ENCODE peak calls at places on chromosomes 2 and 18, in four cellular contexts. H, Z, J and L are unnamed samples.

GRCh38 chr2:122804494-122804893 is 1049.0 kb downstream of the TSN start:
- DNase-seq in J (no peak), Z (no peak), H (no peak), L (no peak)

GRCh38 chr2:157838442-157839161 is 37.5 kb downstream of the ACVR1 start:
- DNase-seq in Z (no peak), J (no peak), H (peak), L (peak)

GRCh38 chr2:71748227-71748626 is 294.9 kb downstream of the DYSF start:
- DNase-seq in J (peak), Z (no peak), H (no peak), L (peak)

GRCh38 chr2:55364189-55365055 is 55.2 kb downstream of the CCDC88A start:
- DNase-seq in H (no peak), J (peak), Z (no peak), L (peak)

GRCh38 chr2:171167352-171167997 is 6.8 kb upstream of the TLK1 start:
- DNase-seq in Z (no peak), H (no peak), J (no peak), L (no peak)

GRCh38 chr18:74370163-74370562 is 54.5 kb downstream of the C18orf63 start:
- DNase-seq in J (no peak), H (peak), Z (no peak), L (peak)

GRCh38 chr2:21165350-21165749 is 41.6 kb downstream of the TDRD15 start:
- DNase-seq in J (no peak), Z (no peak), H (no peak), L (no peak)

GRCh38 chr2:152407204-152407721 is 72.3 kb downstream of the FMNL2 start:
- DNase-seq in J (no peak), Z (no peak), H (peak), L (peak)

GRCh38 chr2:3097804-3098203 is 279.8 kb downstream of the EIPR1 start:
- DNase-seq in H (no peak), J (no peak), Z (no peak), L (no peak)

GRCh38 chr2:57878573-57878910 is 168.1 kb upstream of the VRK2 start:
- DNase-seq in H (no peak), Z (no peak), J (no peak), L (no peak)

GRCh38 chr18:79859314-79859713 is 61.6 kb downstream of the KCNG2 start:
- DNase-seq in J (no peak), H (no peak), Z (no peak), L (no peak)

GRCh38 chr2:238155051-238155760 is 3.6 kb upstream of the ERFE start:
- DNase-seq in Z (no peak), H (no peak), J (peak), L (peak)

GRCh38 chr2:176157499-176158305 is 595 bp downstream of the HOXD3 start:
- DNase-seq in Z (no peak), J (no peak), H (no peak), L (peak)

GRCh38 chr18:33051397-33051796 is 278.6 kb upstream of the KLHL14 start:
- DNase-seq in Z (no peak), J (no peak), H (peak), L (peak)

GRCh38 chr2:12005886-12006681 is 259.7 kb downstream of the LPIN1 start:
- DNase-seq in J (peak), Z (no peak), H (peak), L (peak)

GRCh38 chr18:57435851-57436192 is 648 bp downstream of the ONECUT2 start:
- DNase-seq in J (no peak), H (no peak), Z (no peak), L (no peak)

GRCh38 chr18:46433121-46433826 is 223.7 kb downstream of the LOXHD1 start:
- DNase-seq in J (no peak), H (no peak), Z (no peak), L (no peak)

GRCh38 chr2:111246620-111247061 is 125.9 kb downstream of the BCL2L11 start:
- DNase-seq in H (no peak), J (no peak), Z (no peak), L (peak)

GRCh38 chr18:65938592-65939372 is 188.0 kb downstream of the CDH7 start:
- DNase-seq in H (peak), Z (no peak), J (no peak), L (peak)

GRCh38 chr18:46211816-46212215 is 107.6 kb downstream of the HAUS1 start:
- DNase-seq in Z (no peak), H (no peak), J (no peak), L (no peak)

GRCh38 chr2:122307772-122308171 is 552.3 kb downstream of the TSN start:
- DNase-seq in Z (no peak), J (peak), H (peak), L (no peak)

GRCh38 chr2:45329045-45329677 is 281.9 kb downstream of the SRBD1 start:
- DNase-seq in J (no peak), H (peak), Z (no peak), L (no peak)

GRCh38 chr18:64330161-64330560 is 181.3 kb upstream of the LINC00305 start:
- DNase-seq in J (no peak), H (peak), Z (no peak), L (no peak)

GRCh38 chr2:241617431-241618154 is 19.4 kb downstream of the THAP4 start:
- DNase-seq in J (no peak), Z (no peak), H (peak), L (no peak)

GRCh38 chr2:17646096-17646554 is 105.6 kb downstream of the VSNL1 start:
- DNase-seq in H (peak), Z (no peak), J (peak), L (peak)

GRCh38 chr18:50944245-50944917 is 23.5 kb upstream of the ELAC1 start:
- DNase-seq in Z (no peak), J (no peak), H (no peak), L (peak)

GRCh38 chr2:235713244-235713643 is 219.4 kb downstream of the AGAP1 start:
- DNase-seq in J (no peak), H (no peak), Z (no peak), L (no peak)

GRCh38 chr2:128323501-128323931 is 4.8 kb upstream of the HS6ST1 start:
- DNase-seq in H (no peak), Z (no peak), J (no peak), L (no peak)

GRCh38 chr2:70322518-70322917 is 20.7 kb upstream of the FAM136A start:
- DNase-seq in J (no peak), H (no peak), Z (no peak), L (no peak)

GRCh38 chr2:45283764-45284620 is 274.7 kb upstream of the SIX2 start:
- DNase-seq in H (peak), Z (no peak), J (no peak), L (peak)

GRCh38 chr2:152466925-152467676 is 132.1 kb downstream of the FMNL2 start:
- DNase-seq in Z (no peak), J (no peak), H (no peak), L (no peak)

GRCh38 chr2:207239222-207239674 is 73.5 kb upstream of the KLF7 start:
- DNase-seq in Z (no peak), J (peak), H (peak), L (peak)

GRCh38 chr2:234958746-234959395 is 7.1 kb downstream of the SH3BP4 start:
- DNase-seq in Z (no peak), J (no peak), H (no peak), L (no peak)

GRCh38 chr18:49360582-49360981 is 99.9 kb downstream of the DYM start:
- DNase-seq in Z (no peak), H (no peak), J (no peak), L (no peak)

GRCh38 chr2:236246711-236247246 is 17.4 kb downstream of the ASB18 start:
- DNase-seq in Z (no peak), H (no peak), J (no peak), L (no peak)

GRCh38 chr2:176653856-176654443 is 384.7 kb downstream of the MTX2 start:
- DNase-seq in H (peak), J (no peak), Z (no peak), L (peak)

GRCh38 chr18:46536215-46536874 is 120.7 kb downstream of the LOXHD1 start:
- DNase-seq in Z (no peak), H (no peak), J (peak), L (no peak)

GRCh38 chr2:86704482-86704971 is 15.6 kb upstream of the RMND5A start:
- DNase-seq in H (peak), Z (no peak), J (peak), L (peak)

GRCh38 chr2:218295029-218295428 is 2.7 kb upstream of the TMBIM1 start:
- DNase-seq in H (peak), Z (no peak), J (no peak), L (no peak)